ENCODE peak calls at places on chromosomes 13 and 19, in nine cellular contexts. V is tibial nerve; Z is stimulated activated CD8-positive, alpha-beta memory T cell treated with anti-CD3 and anti-CD28 coated beads, Interleukin-7, amount 100 ng/mL, for 1 hour; P is NCI-H774; S is GOT3; R is T-cell; A is lower lobe of right lung; J is stimulated activated CD4-positive, alpha-beta T cell treated with anti-CD3 and anti-CD28 coated beads, Interleukin-12 subunit alpha, Interleukin-12 subunit beta, amount 100 ng/mL, for 4 hours; F is OCI-LY7. U is an unnamed sample.

GRCh38 chr13:108437496-108437895 is 168.0 kb downstream of the TNFSF13B start:
- DNase-seq in V (no peak), Z (no peak), P (no peak), S (no peak), R (no peak), A (no peak), J (no peak), F (no peak), U (no peak)

GRCh38 chr13:34578917-34579316 is 363.2 kb upstream of the NBEA start:
- DNase-seq in V (no peak), Z (no peak), P (no peak), S (no peak), R (no peak), A (no peak), J (no peak), F (no peak), U (no peak)

GRCh38 chr13:112558696-112559418 is 29.1 kb downstream of the TUBGCP3 start:
- DNase-seq in V (no peak), Z (no peak), P (no peak), S (no peak), R (no peak), A (no peak), J (no peak), F (no peak), U (no peak)

GRCh38 chr13:111330211-111330610 is 9.8 kb downstream of the TEX29 start:
- DNase-seq in V (no peak), Z (no peak), P (no peak), S (no peak), R (no peak), A (no peak), J (no peak), F (no peak), U (no peak)

GRCh38 chr19:7101498-7102253 is 32.2 kb downstream of the ZNF557 start:
- DNase-seq in V (no peak), Z (no peak), P (no peak), S (no peak), R (no peak), A (no peak), J (no peak), F (no peak), U (no peak)

GRCh38 chr19:13537454-13537853 is 31.2 kb upstream of the CACNA1A start:
- DNase-seq in V (no peak), Z (no peak), P (peak), S (no peak), R (no peak), A (no peak), J (no peak), F (no peak), U (peak)

GRCh38 chr13:40996433-40997095 is 22.6 kb downstream of the ELF1 start:
- DNase-seq in V (no peak), Z (no peak), P (no peak), S (no peak), R (no peak), A (no peak), J (no peak), F (no peak), U (no peak)

GRCh38 chr19:39223703-39224279 is 19.7 kb upstream of the SYCN start:
- DNase-seq in V (no peak), Z (no peak), P (no peak), S (no peak), R (no peak), A (no peak), J (no peak), F (no peak), U (no peak)

GRCh38 chr19:34960103-34960805 is 3.8 kb downstream of the ZNF792 start:
- DNase-seq in V (no peak), Z (no peak), P (no peak), S (no peak), R (no peak), A (no peak), J (no peak), F (no peak), U (no peak)

GRCh38 chr19:58416631-58417030 is 8.2 kb downstream of the ZNF584 start:
- DNase-seq in V (no peak), Z (no peak), P (no peak), S (no peak), R (no peak), A (no peak), J (no peak), F (no peak), U (no peak)

GRCh38 chr13:54210397-54211050 is 1181.9 kb downstream of the OLFM4 start:
- DNase-seq in V (no peak), Z (no peak), P (no peak), S (no peak), R (no peak), A (no peak), J (no peak), F (no peak), U (no peak)

GRCh38 chr13:30334663-30335386 is 27.5 kb upstream of the KATNAL1 start:
- DNase-seq in V (no peak), Z (no peak), P (peak), S (no peak), R (no peak), A (no peak), J (no peak), F (peak), U (no peak)

GRCh38 chr19:19371056-19371455 is 34.4 kb upstream of the GATAD2A start:
- DNase-seq in V (no peak), Z (no peak), P (no peak), S (no peak), R (no peak), A (no peak), J (no peak), F (no peak), U (no peak)

GRCh38 chr19:6060600-6061391 is 49.5 kb downstream of the RFX2 start:
- DNase-seq in V (no peak), Z (no peak), P (no peak), S (no peak), R (no peak), A (no peak), J (peak), F (no peak), U (no peak)